ENCODE peak calls at places on chromosomes 1 and 21, in eight cellular contexts. G, U, N, D, Z, Q, L and J are unnamed samples.

GRCh38 chr1:227753999-227754764 is 18.9 kb downstream of the SNAP47 start:
- DNase-seq in Q (no peak), G (no peak), L (no peak), U (no peak), N (no peak), D (no peak), Z (peak), J (no peak)

GRCh38 chr1:183676515-183677189 is 23.5 kb upstream of the APOBEC4 start:
- DNase-seq in Z (no peak), Q (no peak), U (no peak), D (peak), N (no peak), L (no peak), G (no peak), J (no peak)

GRCh38 chr1:204198978-204199340 is 2.7 kb upstream of the KISS1 start:
- DNase-seq in N (no peak), U (no peak), L (no peak), Q (no peak), D (no peak), G (no peak), Z (no peak), J (no peak)

GRCh38 chr1:153443486-153443885 is 17.0 kb downstream of the S100A7 start:
- DNase-seq in L (no peak), Q (no peak), U (no peak), G (no peak), N (no peak), D (no peak), Z (no peak), J (no peak)

GRCh38 chr1:9909222-9910046 is 635 bp downstream of the CTNNBIP1 start:
- DNase-seq in L (peak), N (peak), D (no peak), G (no peak), Z (peak), Q (no peak), U (no peak), J (peak)

GRCh38 chr1:39895096-39895495 is 6.6 kb downstream of the MYCL start:
- DNase-seq in Q (no peak), L (no peak), G (no peak), Z (no peak), U (no peak), D (no peak), N (no peak), J (no peak)

GRCh38 chr1:183375381-183375780 is 42.8 kb downstream of the NMNAT2 start:
- DNase-seq in Z (no peak), L (no peak), D (no peak), U (no peak), G (no peak), N (no peak), Q (no peak), J (no peak)

GRCh38 chr1:46802081-46802480 is 3.2 kb downstream of the CYP4B1 start:
- DNase-seq in U (no peak), Z (no peak), N (no peak), D (no peak), L (no peak), G (no peak), Q (no peak), J (no peak)

GRCh38 chr1:21655748-21656147 is 13.4 kb downstream of the RAP1GAP start:
- DNase-seq in N (no peak), D (peak), L (peak), Q (peak), Z (no peak), U (no peak), G (peak), J (no peak)

GRCh38 chr1:57222307-57222706 is 201.6 kb downstream of the DAB1 start:
- DNase-seq in G (no peak), U (no peak), D (no peak), Z (no peak), L (no peak), Q (no peak), N (no peak), J (no peak)

DNA sequence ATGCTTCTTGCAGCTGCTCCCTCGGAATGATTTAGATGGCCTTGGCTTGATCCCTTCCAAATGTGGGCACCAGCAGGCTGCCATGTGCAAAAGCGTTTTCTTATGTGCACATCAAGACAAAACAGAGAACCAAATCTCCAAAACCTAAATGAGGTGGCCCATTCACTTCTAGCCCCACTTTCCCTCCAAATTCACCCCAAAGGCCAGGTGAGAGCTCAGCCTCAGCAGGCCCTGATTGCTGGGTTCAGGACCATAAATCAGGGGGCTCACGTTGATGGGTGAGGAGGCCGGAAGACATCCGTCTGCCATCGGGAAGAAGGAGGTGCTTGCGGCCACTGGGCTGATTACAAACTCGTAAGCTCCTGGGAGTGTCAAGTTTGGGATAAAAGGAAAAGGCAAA is 86.7 kb upstream of the CLDN14 start:
- DNase-seq in N (no peak), L (no peak), G (no peak), Z (no peak), D (no peak), U (no peak), Q (no peak), J (no peak)
- TF ChIP-seq EP300 in N (no peak), L (no peak), G (no peak), Z (no peak), D (no peak), U (no peak), Q (no peak), J (no peak)

GRCh38 chr21:25281134-25281533 is 326.1 kb downstream of the MRPL39 start:
- DNase-seq in D (no peak), U (no peak), Z (no peak), G (no peak), Q (no peak), L (no peak), N (no peak), J (no peak)

GRCh38 chr21:25280061-25280460 is 327.2 kb downstream of the MRPL39 start:
- DNase-seq in G (no peak), L (no peak), Q (no peak), Z (no peak), N (no peak), U (no peak), D (no peak), J (no peak)

GRCh38 chr21:25283720-25284119 is 323.6 kb downstream of the MRPL39 start:
- DNase-seq in D (no peak), N (no peak), Z (no peak), G (peak), U (no peak), L (no peak), Q (no peak), J (no peak)
- TF ChIP-seq EP300 in D (no peak), N (no peak), Z (no peak), G (no peak), U (no peak), L (no peak), Q (no peak), J (no peak)

GRCh38 chr1:23469372-23469982 is 14.5 kb downstream of the ASAP3 start:
- DNase-seq in L (no peak), G (no peak), D (no peak), N (no peak), Q (no peak), U (no peak), Z (no peak), J (no peak)
- TF ChIP-seq EP300 in L (no peak), G (no peak), D (no peak), N (no peak), Q (no peak), U (no peak), Z (no peak), J (no peak)

DNA sequence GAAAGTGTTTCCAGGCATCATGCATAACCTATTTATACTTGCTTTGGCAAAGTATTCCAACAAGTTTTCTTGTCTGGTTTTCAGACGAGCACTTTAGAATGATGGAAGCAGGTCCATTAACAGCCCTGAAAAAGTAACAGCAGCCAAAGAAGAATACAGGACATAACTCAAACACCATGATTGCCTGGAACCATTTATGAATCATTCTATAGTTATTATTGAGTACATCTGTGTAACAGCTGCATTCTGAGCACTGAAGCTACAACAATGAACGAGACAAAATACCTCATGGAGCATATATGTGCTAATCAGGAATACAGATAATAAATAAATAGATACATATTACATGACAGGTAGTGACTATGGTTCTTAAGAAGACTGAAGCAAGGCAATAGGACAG is 12.6 kb downstream of the IL10RB start:
- DNase-seq in U (no peak), Q (no peak), N (no peak), G (no peak), L (no peak), D (no peak), Z (no peak), J (no peak)
- TF ChIP-seq EP300 in U (no peak), Q (no peak), N (no peak), G (no peak), L (no peak), D (no peak), Z (no peak), J (no peak)